ENCODE peak calls at places on chromosomes 11 and 22, in nine cellular contexts. One of them, this sample, is unnamed. For H3K36me3, the result is how much of the 10 kb centered on the place peaks cover.

GRCh38 chr22:27999876-28000275 is 80.8 kb upstream of the PITPNB start:
- DNase-seq in PC-3: no peak
- DNase-seq in cardiac muscle cell: no peak
- DNase-seq in testis: no peak
- DNase-seq in lower lobe of right lung: peak
- DNase-seq in pancreas: no peak
- DNase-seq in psoas muscle: no peak
- DNase-seq in prostate gland: no peak
- DNase-seq in fibroblast of lung: no peak
- DNase-seq in this sample: no peak

GRCh38 chr11:12694182-12694531 is 19.9 kb downstream of the TEAD1 start:
- DNase-seq in psoas muscle: no peak
- DNase-seq in prostate gland: peak
- DNase-seq in cardiac muscle cell: no peak
- DNase-seq in pancreas: peak
- DNase-seq in testis: peak
- DNase-seq in fibroblast of lung: no peak
- DNase-seq in PC-3: no peak
- DNase-seq in lower lobe of right lung: peak
- DNase-seq in this sample: no peak

GRCh38 chr11:24295360-24295759 is 201.5 kb upstream of the LUZP2 start:
- DNase-seq in pancreas: no peak
- DNase-seq in psoas muscle: no peak
- DNase-seq in fibroblast of lung: no peak
- DNase-seq in PC-3: no peak
- DNase-seq in testis: no peak
- DNase-seq in lower lobe of right lung: no peak
- DNase-seq in cardiac muscle cell: no peak
- DNase-seq in prostate gland: no peak
- DNase-seq in this sample: no peak

GRCh38 chr11:81596709-81597108 is 1137.0 kb downstream of the FAM181B start:
- DNase-seq in fibroblast of lung: peak
- DNase-seq in testis: no peak
- DNase-seq in psoas muscle: no peak
- DNase-seq in lower lobe of right lung: no peak
- DNase-seq in prostate gland: no peak
- DNase-seq in pancreas: no peak
- DNase-seq in PC-3: no peak
- DNase-seq in cardiac muscle cell: no peak
- DNase-seq in this sample: no peak

GRCh38 chr11:720642-721346 is 14.8 kb downstream of the EPS8L2 start:
- DNase-seq in testis: no peak
- DNase-seq in PC-3: peak
- DNase-seq in lower lobe of right lung: no peak
- DNase-seq in pancreas: no peak
- DNase-seq in fibroblast of lung: peak
- DNase-seq in psoas muscle: no peak
- DNase-seq in prostate gland: no peak
- DNase-seq in cardiac muscle cell: no peak
- DNase-seq in this sample: no peak

GRCh38 chr11:106011481-106011880 is 10.6 kb downstream of the MSANTD4 start:
- DNase-seq in cardiac muscle cell: peak
- DNase-seq in lower lobe of right lung: no peak
- DNase-seq in PC-3: no peak
- DNase-seq in psoas muscle: no peak
- DNase-seq in pancreas: no peak
- DNase-seq in testis: no peak
- DNase-seq in prostate gland: no peak
- DNase-seq in fibroblast of lung: no peak
- DNase-seq in this sample: no peak

GRCh38 chr11:122671270-122671906 is 15.9 kb downstream of the UBASH3B start:
- DNase-seq in testis: no peak
- DNase-seq in prostate gland: no peak
- DNase-seq in cardiac muscle cell: peak
- DNase-seq in psoas muscle: no peak
- DNase-seq in lower lobe of right lung: no peak
- DNase-seq in fibroblast of lung: peak
- DNase-seq in PC-3: no peak
- DNase-seq in pancreas: no peak
- DNase-seq in this sample: no peak

GRCh38 chr22:32480238-32480637 is 5.6 kb downstream of the FBXO7 start:
- DNase-seq in psoas muscle: no peak
- DNase-seq in testis: no peak
- DNase-seq in PC-3: no peak
- DNase-seq in lower lobe of right lung: no peak
- DNase-seq in cardiac muscle cell: no peak
- DNase-seq in fibroblast of lung: no peak
- DNase-seq in pancreas: no peak
- DNase-seq in prostate gland: no peak
- DNase-seq in this sample: no peak

GRCh38 chr22:38467904-38468760 is at the start of gene KDELR3:
- DNase-seq in cardiac muscle cell: peak
- DNase-seq in lower lobe of right lung: peak
- DNase-seq in psoas muscle: peak
- DNase-seq in pancreas: peak
- DNase-seq in testis: peak
- DNase-seq in prostate gland: peak
- DNase-seq in fibroblast of lung: peak
- DNase-seq in PC-3: peak
- DNase-seq in this sample: no peak

GRCh38 chr22:18023509-18024275 is 669 bp downstream of the MICAL3 start:
- DNase-seq in lower lobe of right lung: no peak
- DNase-seq in cardiac muscle cell: peak
- DNase-seq in prostate gland: peak
- DNase-seq in PC-3: peak
- DNase-seq in fibroblast of lung: peak
- DNase-seq in testis: peak
- DNase-seq in psoas muscle: peak
- DNase-seq in pancreas: peak
- DNase-seq in this sample: no peak

GRCh38 chr11:2769779-2770555 is 70.2 kb upstream of the KCNQ1OT1 start:
- DNase-seq in testis: peak
- DNase-seq in PC-3: no peak
- DNase-seq in cardiac muscle cell: no peak
- DNase-seq in pancreas: no peak
- DNase-seq in prostate gland: peak
- DNase-seq in lower lobe of right lung: peak
- DNase-seq in psoas muscle: no peak
- DNase-seq in fibroblast of lung: no peak
- DNase-seq in this sample: no peak

GRCh38 chr11:19279455-19279854 is 38.7 kb upstream of the E2F8 start:
- DNase-seq in cardiac muscle cell: no peak
- DNase-seq in fibroblast of lung: no peak
- DNase-seq in pancreas: no peak
- DNase-seq in PC-3: no peak
- DNase-seq in psoas muscle: no peak
- DNase-seq in prostate gland: no peak
- DNase-seq in testis: no peak
- DNase-seq in lower lobe of right lung: no peak
- DNase-seq in this sample: no peak
- H3K4me3 ChIP-seq in cardiac muscle cell: no peak
- H3K4me3 ChIP-seq in fibroblast of lung: no peak
- H3K4me3 ChIP-seq in pancreas: no peak
- H3K4me3 ChIP-seq in PC-3: no peak
- H3K4me3 ChIP-seq in psoas muscle: no peak
- H3K4me3 ChIP-seq in prostate gland: no peak
- H3K4me3 ChIP-seq in testis: no peak
- H3K4me3 ChIP-seq in lower lobe of right lung: no peak
- H3K4me3 ChIP-seq in this sample: no peak

DNA sequence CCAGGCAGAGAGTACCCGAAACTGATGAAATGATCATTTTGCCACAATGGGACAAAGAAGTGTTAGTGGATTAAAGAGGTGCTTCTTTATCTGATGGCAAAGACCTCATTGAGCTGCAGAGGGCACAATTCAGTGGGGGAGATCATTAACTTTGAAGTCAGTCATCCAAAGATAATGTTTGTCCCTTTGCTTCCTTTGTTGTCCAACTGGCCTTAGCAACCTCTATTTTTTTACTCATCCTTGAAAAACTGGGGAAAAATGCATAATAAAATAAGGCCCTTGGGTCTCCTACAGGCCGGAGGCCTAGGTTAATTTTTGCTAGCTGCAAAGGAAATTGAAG is 86.9 kb upstream of the HTATIP2 start:
- DNase-seq in fibroblast of lung: no peak
- DNase-seq in testis: no peak
- DNase-seq in pancreas: no peak
- DNase-seq in PC-3: no peak
- DNase-seq in psoas muscle: no peak
- DNase-seq in prostate gland: no peak
- DNase-seq in lower lobe of right lung: no peak
- DNase-seq in cardiac muscle cell: no peak
- DNase-seq in this sample: peak
- TF ChIP-seq CTCF in fibroblast of lung: no peak
- TF ChIP-seq CTCF in testis: no peak
- TF ChIP-seq CTCF in pancreas: no peak
- TF ChIP-seq CTCF in PC-3: no peak
- TF ChIP-seq CTCF in psoas muscle: no peak
- TF ChIP-seq CTCF in prostate gland: no peak
- TF ChIP-seq CTCF in lower lobe of right lung: no peak
- TF ChIP-seq CTCF in cardiac muscle cell: no peak
- TF ChIP-seq CTCF in this sample: no peak

DNA sequence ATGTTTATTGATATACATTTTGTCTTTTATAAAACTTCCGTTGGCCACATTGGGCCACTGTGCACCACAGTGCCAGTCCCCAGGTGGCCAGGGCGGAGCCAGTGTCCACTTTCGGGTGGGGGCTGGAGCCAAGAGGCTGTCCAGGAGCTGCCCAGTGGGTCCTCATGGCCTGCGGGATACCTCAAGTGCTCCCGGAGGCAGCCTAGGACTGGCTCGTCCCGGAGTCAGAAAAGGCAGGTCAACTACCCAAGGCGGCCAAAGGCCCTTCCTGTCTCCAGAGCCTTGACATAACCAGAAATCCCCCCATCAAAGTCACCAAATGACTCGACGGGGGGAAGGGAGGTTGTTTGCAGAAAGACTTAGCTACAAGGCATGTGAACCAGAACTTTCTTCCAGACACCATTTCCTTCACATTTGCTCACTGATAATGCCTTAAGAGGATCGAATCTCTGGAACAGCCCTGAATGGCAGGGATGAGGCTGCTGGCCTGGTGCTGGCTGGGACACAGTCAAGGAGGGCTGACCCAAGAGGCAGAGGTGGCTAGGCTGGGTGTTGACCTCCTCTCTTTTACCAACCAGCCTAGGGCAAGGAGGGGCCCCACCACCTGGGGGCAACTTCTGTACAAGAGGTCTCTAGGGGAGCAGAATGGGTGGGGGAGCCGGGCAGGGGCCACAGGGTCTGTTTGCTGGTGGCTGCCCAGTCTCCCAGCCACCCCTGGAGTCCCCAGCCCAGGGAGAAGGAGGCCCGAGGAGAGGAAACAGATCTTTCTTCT is 8.4 kb downstream of the MRGPRF start:
- DNase-seq in fibroblast of lung: no peak
- DNase-seq in cardiac muscle cell: no peak
- DNase-seq in PC-3: no peak
- DNase-seq in pancreas: peak
- DNase-seq in testis: no peak
- DNase-seq in lower lobe of right lung: no peak
- DNase-seq in psoas muscle: peak
- DNase-seq in prostate gland: no peak
- DNase-seq in this sample: no peak
- H3K36me3 ChIP-seq in fibroblast of lung: under half
- H3K36me3 ChIP-seq in cardiac muscle cell: under half
- H3K36me3 ChIP-seq in PC-3: under half
- H3K36me3 ChIP-seq in pancreas: under half
- H3K36me3 ChIP-seq in testis: under half
- H3K36me3 ChIP-seq in lower lobe of right lung: under half
- H3K36me3 ChIP-seq in psoas muscle: under half
- H3K36me3 ChIP-seq in prostate gland: under half
- H3K36me3 ChIP-seq in this sample: under half

DNA sequence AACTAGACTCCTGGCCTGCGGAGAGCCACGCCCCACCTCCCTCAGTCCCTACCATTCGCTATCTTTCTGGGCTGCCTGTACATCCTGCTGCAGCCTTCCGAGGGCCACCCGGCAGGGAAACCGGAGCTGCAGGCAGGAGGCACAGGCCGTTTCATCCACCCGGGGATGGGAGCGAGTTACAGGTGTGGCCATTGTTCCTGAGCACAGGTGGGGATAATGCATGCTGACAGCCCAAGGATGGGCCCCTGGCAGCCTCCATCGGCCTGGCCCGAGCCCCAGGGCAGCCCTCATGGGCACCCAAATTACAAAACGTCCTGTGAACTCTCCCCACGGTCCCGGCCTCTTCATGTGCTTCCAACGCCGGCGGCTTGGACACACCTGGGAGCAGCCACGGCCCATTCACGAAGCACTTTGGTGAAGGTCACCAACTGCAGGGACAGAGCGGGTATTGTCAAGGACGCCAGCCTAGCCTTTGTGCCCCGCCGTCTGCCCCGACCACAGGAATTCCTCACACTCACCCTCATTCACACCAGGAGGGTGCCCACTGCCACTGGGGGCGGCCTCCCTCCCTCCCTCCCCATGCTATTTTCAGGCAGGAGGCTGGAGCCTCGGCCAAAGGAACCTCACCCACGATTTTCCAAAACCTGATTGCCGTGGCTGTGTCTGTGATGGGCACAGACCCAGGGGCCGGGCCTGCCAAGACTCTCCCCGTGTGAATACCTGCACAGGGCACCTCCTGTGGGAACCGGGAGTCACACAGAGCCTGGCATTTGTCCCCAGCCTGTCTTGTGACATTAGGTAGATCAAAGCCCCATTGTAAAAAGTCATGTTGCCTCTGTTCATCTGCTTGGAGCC is 42.1 kb upstream of the MYEOV start:
- DNase-seq in PC-3: no peak
- DNase-seq in cardiac muscle cell: no peak
- DNase-seq in testis: no peak
- DNase-seq in fibroblast of lung: no peak
- DNase-seq in lower lobe of right lung: no peak
- DNase-seq in prostate gland: peak
- DNase-seq in psoas muscle: no peak
- DNase-seq in pancreas: peak
- DNase-seq in this sample: no peak
- H3K4me3 ChIP-seq in PC-3: no peak
- H3K4me3 ChIP-seq in cardiac muscle cell: no peak
- H3K4me3 ChIP-seq in testis: no peak
- H3K4me3 ChIP-seq in fibroblast of lung: no peak
- H3K4me3 ChIP-seq in lower lobe of right lung: no peak
- H3K4me3 ChIP-seq in prostate gland: no peak
- H3K4me3 ChIP-seq in psoas muscle: no peak
- H3K4me3 ChIP-seq in pancreas: no peak
- H3K4me3 ChIP-seq in this sample: no peak

GRCh38 chr11:124108158-124108557 is 7.1 kb upstream of the VWA5A start:
- DNase-seq in prostate gland: no peak
- DNase-seq in testis: peak
- DNase-seq in psoas muscle: no peak
- DNase-seq in lower lobe of right lung: no peak
- DNase-seq in fibroblast of lung: peak
- DNase-seq in PC-3: peak
- DNase-seq in cardiac muscle cell: peak
- DNase-seq in pancreas: no peak
- DNase-seq in this sample: no peak
- TF ChIP-seq CTCF in prostate gland: no peak
- TF ChIP-seq CTCF in testis: no peak
- TF ChIP-seq CTCF in psoas muscle: no peak
- TF ChIP-seq CTCF in lower lobe of right lung: peak
- TF ChIP-seq CTCF in fibroblast of lung: peak
- TF ChIP-seq CTCF in PC-3: peak
- TF ChIP-seq CTCF in cardiac muscle cell: peak
- TF ChIP-seq CTCF in pancreas: no peak
- TF ChIP-seq CTCF in this sample: peak